ENCODE peak calls at places on chromosomes 7 and 10, in ten cellular contexts. One of them, this sample, is unnamed. For H3K27me3 and H3K9me3, the result is how much of the 10 kb centered on the place peaks cover.

GRCh38 chr10:101067356-101068083 is 5.7 kb downstream of the KAZALD1 start:
- DNase-seq in left lung: peak
- DNase-seq in transverse colon: peak
- DNase-seq in small intestine: peak
- DNase-seq in HCT116: peak
- DNase-seq in colonic mucosa: peak
- DNase-seq in AG04450: peak
- DNase-seq in naive thymus-derived CD4-positive, alpha-beta T cell: peak
- DNase-seq in lower lobe of right lung: peak
- DNase-seq in GM23248: peak
- DNase-seq in this sample: peak

GRCh38 chr10:14244147-14244546 is 86.6 kb downstream of the FRMD4A start:
- DNase-seq in left lung: no peak
- DNase-seq in transverse colon: no peak
- DNase-seq in small intestine: no peak
- DNase-seq in HCT116: peak
- DNase-seq in colonic mucosa: no peak
- DNase-seq in AG04450: no peak
- DNase-seq in naive thymus-derived CD4-positive, alpha-beta T cell: no peak
- DNase-seq in lower lobe of right lung: no peak
- DNase-seq in GM23248: no peak
- DNase-seq in this sample: peak

GRCh38 chr7:405489-406211 is 114.0 kb downstream of the PDGFA start:
- DNase-seq in left lung: no peak
- DNase-seq in transverse colon: peak
- DNase-seq in small intestine: no peak
- DNase-seq in HCT116: no peak
- DNase-seq in colonic mucosa: no peak
- DNase-seq in AG04450: no peak
- DNase-seq in naive thymus-derived CD4-positive, alpha-beta T cell: no peak
- DNase-seq in lower lobe of right lung: peak
- DNase-seq in GM23248: no peak
- DNase-seq in this sample: no peak

GRCh38 chr7:106064836-106065559 is 47.1 kb downstream of the SYPL1 start:
- DNase-seq in left lung: peak
- DNase-seq in transverse colon: peak
- DNase-seq in small intestine: peak
- DNase-seq in HCT116: peak
- DNase-seq in colonic mucosa: peak
- DNase-seq in AG04450: peak
- DNase-seq in naive thymus-derived CD4-positive, alpha-beta T cell: no peak
- DNase-seq in lower lobe of right lung: peak
- DNase-seq in GM23248: peak
- DNase-seq in this sample: no peak

GRCh38 chr7:34296663-34297062 is 361.4 kb upstream of the NPSR1 start:
- DNase-seq in left lung: no peak
- DNase-seq in transverse colon: no peak
- DNase-seq in small intestine: no peak
- DNase-seq in HCT116: no peak
- DNase-seq in colonic mucosa: no peak
- DNase-seq in AG04450: no peak
- DNase-seq in naive thymus-derived CD4-positive, alpha-beta T cell: no peak
- DNase-seq in lower lobe of right lung: no peak
- DNase-seq in GM23248: peak
- DNase-seq in this sample: no peak

GRCh38 chr10:14460447-14460846 is 129.7 kb upstream of the FRMD4A start:
- DNase-seq in left lung: no peak
- DNase-seq in transverse colon: no peak
- DNase-seq in small intestine: no peak
- DNase-seq in HCT116: no peak
- DNase-seq in colonic mucosa: no peak
- DNase-seq in AG04450: no peak
- DNase-seq in naive thymus-derived CD4-positive, alpha-beta T cell: no peak
- DNase-seq in lower lobe of right lung: no peak
- DNase-seq in GM23248: no peak
- DNase-seq in this sample: no peak

GRCh38 chr7:151439855-151440798 is at the start of gene CRYGN:
- DNase-seq in left lung: peak
- DNase-seq in transverse colon: no peak
- DNase-seq in small intestine: no peak
- DNase-seq in HCT116: no peak
- DNase-seq in colonic mucosa: no peak
- DNase-seq in AG04450: no peak
- DNase-seq in naive thymus-derived CD4-positive, alpha-beta T cell: no peak
- DNase-seq in lower lobe of right lung: no peak
- DNase-seq in GM23248: peak
- DNase-seq in this sample: no peak

GRCh38 chr10:110408203-110408871 is 89.4 kb upstream of the DUSP5 start:
- DNase-seq in left lung: no peak
- DNase-seq in transverse colon: no peak
- DNase-seq in small intestine: no peak
- DNase-seq in HCT116: no peak
- DNase-seq in colonic mucosa: no peak
- DNase-seq in AG04450: no peak
- DNase-seq in naive thymus-derived CD4-positive, alpha-beta T cell: no peak
- DNase-seq in lower lobe of right lung: peak
- DNase-seq in GM23248: peak
- DNase-seq in this sample: no peak

DNA sequence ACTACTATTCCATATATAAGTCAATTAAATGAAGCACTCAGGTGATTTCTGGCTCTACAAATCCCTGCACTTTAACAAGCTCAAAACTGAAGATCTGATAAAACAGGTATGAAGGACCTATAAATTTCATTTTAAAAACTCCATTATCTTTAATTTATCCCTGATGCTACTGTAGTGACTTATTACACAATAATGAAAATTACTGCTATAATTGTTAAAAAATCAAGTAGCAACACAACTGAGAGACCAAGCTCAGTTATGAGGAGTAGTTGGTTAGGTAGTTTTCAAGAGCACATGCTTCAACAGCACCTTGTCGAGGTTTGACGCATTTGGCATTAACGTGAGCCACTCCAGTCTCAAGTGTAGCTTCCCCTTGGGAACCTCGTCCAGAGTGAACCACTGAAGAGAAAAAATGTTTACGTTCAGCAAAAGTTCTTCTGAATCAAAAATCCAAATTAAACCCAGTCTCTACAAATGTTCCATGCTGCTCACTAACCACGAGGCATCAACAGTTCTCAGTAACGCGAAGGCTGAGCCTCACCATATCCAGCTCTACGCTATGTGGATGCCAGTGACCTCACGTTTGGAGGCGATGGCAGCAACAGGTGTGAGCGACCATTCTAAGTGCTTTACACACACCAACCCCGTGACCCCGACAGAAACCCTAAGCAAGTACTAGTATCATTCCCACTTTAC is 55.3 kb upstream of the NCAPG2 start:
- DNase-seq in left lung: no peak
- DNase-seq in transverse colon: no peak
- DNase-seq in small intestine: no peak
- DNase-seq in HCT116: no peak
- DNase-seq in colonic mucosa: no peak
- DNase-seq in AG04450: no peak
- DNase-seq in naive thymus-derived CD4-positive, alpha-beta T cell: no peak
- DNase-seq in lower lobe of right lung: no peak
- DNase-seq in GM23248: no peak
- DNase-seq in this sample: no peak
- H3K27me3 ChIP-seq in left lung: under half
- H3K27me3 ChIP-seq in transverse colon: under half
- H3K27me3 ChIP-seq in small intestine: under half
- H3K27me3 ChIP-seq in HCT116: under half
- H3K27me3 ChIP-seq in colonic mucosa: under half
- H3K27me3 ChIP-seq in AG04450: under half
- H3K27me3 ChIP-seq in naive thymus-derived CD4-positive, alpha-beta T cell: under half
- H3K27me3 ChIP-seq in lower lobe of right lung: under half
- H3K27me3 ChIP-seq in GM23248: under half
- H3K27me3 ChIP-seq in this sample: under half

GRCh38 chr10:26448292-26448691 is 10.2 kb downstream of the APBB1IP start:
- DNase-seq in left lung: no peak
- DNase-seq in transverse colon: no peak
- DNase-seq in small intestine: no peak
- DNase-seq in HCT116: no peak
- DNase-seq in colonic mucosa: no peak
- DNase-seq in AG04450: no peak
- DNase-seq in naive thymus-derived CD4-positive, alpha-beta T cell: no peak
- DNase-seq in lower lobe of right lung: no peak
- DNase-seq in GM23248: no peak
- DNase-seq in this sample: peak

GRCh38 chr10:26446258-26446657 is 8.1 kb downstream of the APBB1IP start:
- DNase-seq in left lung: no peak
- DNase-seq in transverse colon: no peak
- DNase-seq in small intestine: no peak
- DNase-seq in HCT116: no peak
- DNase-seq in colonic mucosa: no peak
- DNase-seq in AG04450: no peak
- DNase-seq in naive thymus-derived CD4-positive, alpha-beta T cell: no peak
- DNase-seq in lower lobe of right lung: no peak
- DNase-seq in GM23248: no peak
- DNase-seq in this sample: no peak

GRCh38 chr10:26448706-26449435 is 10.7 kb downstream of the APBB1IP start:
- DNase-seq in left lung: no peak
- DNase-seq in transverse colon: peak
- DNase-seq in small intestine: peak
- DNase-seq in HCT116: no peak
- DNase-seq in colonic mucosa: peak
- DNase-seq in AG04450: no peak
- DNase-seq in naive thymus-derived CD4-positive, alpha-beta T cell: peak
- DNase-seq in lower lobe of right lung: no peak
- DNase-seq in GM23248: no peak
- DNase-seq in this sample: peak

GRCh38 chr10:26451903-26452302 is 13.8 kb downstream of the APBB1IP start:
- DNase-seq in left lung: no peak
- DNase-seq in transverse colon: no peak
- DNase-seq in small intestine: no peak
- DNase-seq in HCT116: no peak
- DNase-seq in colonic mucosa: no peak
- DNase-seq in AG04450: no peak
- DNase-seq in naive thymus-derived CD4-positive, alpha-beta T cell: no peak
- DNase-seq in lower lobe of right lung: no peak
- DNase-seq in GM23248: no peak
- DNase-seq in this sample: no peak

GRCh38 chr10:26449726-26450125 is 11.6 kb downstream of the APBB1IP start:
- DNase-seq in left lung: no peak
- DNase-seq in transverse colon: no peak
- DNase-seq in small intestine: no peak
- DNase-seq in HCT116: no peak
- DNase-seq in colonic mucosa: no peak
- DNase-seq in AG04450: no peak
- DNase-seq in naive thymus-derived CD4-positive, alpha-beta T cell: no peak
- DNase-seq in lower lobe of right lung: no peak
- DNase-seq in GM23248: no peak
- DNase-seq in this sample: no peak
- H3K4me3 ChIP-seq in left lung: no peak
- H3K4me3 ChIP-seq in transverse colon: no peak
- H3K4me3 ChIP-seq in small intestine: no peak
- H3K4me3 ChIP-seq in HCT116: no peak
- H3K4me3 ChIP-seq in colonic mucosa: no peak
- H3K4me3 ChIP-seq in AG04450: no peak
- H3K4me3 ChIP-seq in naive thymus-derived CD4-positive, alpha-beta T cell: peak
- H3K4me3 ChIP-seq in lower lobe of right lung: no peak
- H3K4me3 ChIP-seq in GM23248: no peak
- H3K4me3 ChIP-seq in this sample: no peak

DNA sequence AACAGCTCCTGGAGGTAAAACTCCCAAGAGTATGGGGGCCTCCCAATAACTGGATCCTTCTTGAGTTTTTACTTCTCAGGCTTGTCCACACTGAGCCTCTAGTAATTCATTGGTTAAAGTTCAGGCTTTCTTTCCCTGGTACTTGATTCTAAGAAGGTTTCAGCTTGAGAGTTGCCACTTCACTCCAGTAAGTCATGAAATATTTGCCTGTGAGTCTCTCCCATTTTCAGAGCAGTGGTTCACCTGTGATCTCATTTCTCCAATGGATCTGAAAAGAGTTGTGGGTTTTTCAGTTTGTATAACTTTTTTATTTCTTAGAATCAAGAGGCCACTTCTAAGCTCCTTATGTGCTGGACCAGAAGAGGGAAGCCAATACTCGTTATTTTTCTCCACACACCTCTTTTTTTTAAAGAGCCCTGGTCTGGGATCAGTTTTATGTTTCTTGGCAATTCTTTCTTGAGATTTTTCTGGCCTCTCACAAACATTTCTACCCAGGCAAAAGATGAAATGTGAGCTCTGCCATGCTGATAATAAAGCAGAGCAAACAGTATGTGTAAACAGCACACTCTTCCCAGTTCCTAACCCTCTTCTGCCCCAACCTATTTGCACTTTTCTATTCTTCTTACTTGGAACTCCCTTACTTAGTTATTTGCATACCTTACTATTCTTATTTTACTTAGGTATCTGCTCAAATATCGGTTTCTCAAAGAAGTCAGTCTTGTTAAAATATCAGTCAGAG is 983.4 kb downstream of the CCSER2 start:
- DNase-seq in left lung: no peak
- DNase-seq in transverse colon: no peak
- DNase-seq in small intestine: no peak
- DNase-seq in HCT116: no peak
- DNase-seq in colonic mucosa: no peak
- DNase-seq in AG04450: no peak
- DNase-seq in naive thymus-derived CD4-positive, alpha-beta T cell: no peak
- DNase-seq in lower lobe of right lung: no peak
- DNase-seq in GM23248: no peak
- DNase-seq in this sample: no peak
- H3K9me3 ChIP-seq in left lung: under half
- H3K9me3 ChIP-seq in transverse colon: under half
- H3K9me3 ChIP-seq in small intestine: under half
- H3K9me3 ChIP-seq in HCT116: under half
- H3K9me3 ChIP-seq in colonic mucosa: under half
- H3K9me3 ChIP-seq in AG04450: under half
- H3K9me3 ChIP-seq in naive thymus-derived CD4-positive, alpha-beta T cell: under half
- H3K9me3 ChIP-seq in lower lobe of right lung: under half
- H3K9me3 ChIP-seq in GM23248: under half
- H3K9me3 ChIP-seq in this sample: under half

GRCh38 chr10:133326745-133327650 is 9.7 kb downstream of the CALY start:
- DNase-seq in left lung: no peak
- DNase-seq in transverse colon: no peak
- DNase-seq in small intestine: no peak
- DNase-seq in HCT116: no peak
- DNase-seq in colonic mucosa: no peak
- DNase-seq in AG04450: no peak
- DNase-seq in naive thymus-derived CD4-positive, alpha-beta T cell: no peak
- DNase-seq in lower lobe of right lung: peak
- DNase-seq in GM23248: peak
- DNase-seq in this sample: no peak

GRCh38 chr10:133324198-133324792 is 12.4 kb downstream of the CALY start:
- DNase-seq in left lung: peak
- DNase-seq in transverse colon: peak
- DNase-seq in small intestine: peak
- DNase-seq in HCT116: no peak
- DNase-seq in colonic mucosa: peak
- DNase-seq in AG04450: no peak
- DNase-seq in naive thymus-derived CD4-positive, alpha-beta T cell: peak
- DNase-seq in lower lobe of right lung: peak
- DNase-seq in GM23248: peak
- DNase-seq in this sample: peak

GRCh38 chr10:133325392-133325760 is 11.3 kb downstream of the CALY start:
- DNase-seq in left lung: no peak
- DNase-seq in transverse colon: no peak
- DNase-seq in small intestine: no peak
- DNase-seq in HCT116: no peak
- DNase-seq in colonic mucosa: no peak
- DNase-seq in AG04450: no peak
- DNase-seq in naive thymus-derived CD4-positive, alpha-beta T cell: no peak
- DNase-seq in lower lobe of right lung: peak
- DNase-seq in GM23248: peak
- DNase-seq in this sample: no peak

GRCh38 chr10:133325761-133326463 is 10.8 kb downstream of the CALY start:
- DNase-seq in left lung: no peak
- DNase-seq in transverse colon: no peak
- DNase-seq in small intestine: no peak
- DNase-seq in HCT116: no peak
- DNase-seq in colonic mucosa: no peak
- DNase-seq in AG04450: no peak
- DNase-seq in naive thymus-derived CD4-positive, alpha-beta T cell: no peak
- DNase-seq in lower lobe of right lung: peak
- DNase-seq in GM23248: peak
- DNase-seq in this sample: no peak

DNA sequence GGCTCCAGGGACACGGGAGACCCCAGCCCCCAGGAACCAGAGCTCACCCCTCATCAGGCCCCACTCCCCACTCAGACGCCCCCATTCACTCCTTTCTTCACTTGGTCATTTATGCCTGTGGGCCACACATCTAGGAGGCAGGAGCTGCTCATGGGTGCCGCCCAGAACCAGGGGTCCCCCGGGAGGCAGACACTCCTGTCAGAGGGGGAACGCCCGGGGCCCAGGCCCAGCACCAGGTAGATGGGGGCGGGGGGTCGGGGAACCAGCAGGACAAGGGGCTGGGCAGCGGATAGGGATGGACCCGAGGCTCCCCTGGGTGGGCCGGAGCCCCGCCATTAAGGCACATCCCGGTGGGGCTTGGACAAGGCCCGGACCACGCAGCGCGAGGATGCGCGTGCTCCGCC is 11.8 kb downstream of the CALY start:
- DNase-seq in left lung: no peak
- DNase-seq in transverse colon: no peak
- DNase-seq in small intestine: no peak
- DNase-seq in HCT116: no peak
- DNase-seq in colonic mucosa: no peak
- DNase-seq in AG04450: no peak
- DNase-seq in naive thymus-derived CD4-positive, alpha-beta T cell: no peak
- DNase-seq in lower lobe of right lung: peak
- DNase-seq in GM23248: no peak
- DNase-seq in this sample: no peak
- H3K27me3 ChIP-seq in left lung: half or more
- H3K27me3 ChIP-seq in transverse colon: half or more
- H3K27me3 ChIP-seq in small intestine: under half
- H3K27me3 ChIP-seq in HCT116: under half
- H3K27me3 ChIP-seq in colonic mucosa: under half
- H3K27me3 ChIP-seq in AG04450: under half
- H3K27me3 ChIP-seq in naive thymus-derived CD4-positive, alpha-beta T cell: under half
- H3K27me3 ChIP-seq in lower lobe of right lung: half or more
- H3K27me3 ChIP-seq in GM23248: under half
- H3K27me3 ChIP-seq in this sample: under half